ENCODE peak calls at places on chromosome 19, in ten cellular contexts. F is prostate gland, N is adrenal gland, T is ascending aorta, A is stomach, G is suprapubic skin, R is tibial nerve, M is uterus, L is cardiac muscle cell, E is ovary. J is an unnamed sample. For H3K4me1, the result is how much of the 10 kb centered on the place peaks cover.

GRCh38 chr19:18346091-18346490 is 5.7 kb downstream of the PGPEP1 start:
- DNase-seq in F (no peak), N (no peak), T (no peak), A (peak), G (no peak), R (no peak), M (no peak), L (no peak), E (no peak), J (no peak)

GRCh38 chr19:43300206-43300605 is 30.9 kb upstream of the PSG9 start:
- DNase-seq in F (no peak), N (no peak), T (no peak), A (no peak), G (no peak), R (no peak), M (no peak), L (no peak), E (no peak), J (no peak)

GRCh38 chr19:13526552-13526951 is 20.3 kb upstream of the CACNA1A start:
- DNase-seq in F (no peak), N (no peak), T (no peak), A (no peak), G (no peak), R (no peak), M (no peak), L (peak), E (no peak), J (no peak)

GRCh38 chr19:18190278-18190677 is 2.7 kb upstream of the MPV17L2 start:
- DNase-seq in F (no peak), N (no peak), T (no peak), A (no peak), G (no peak), R (no peak), M (no peak), L (no peak), E (no peak), J (no peak)

GRCh38 chr19:52138614-52139290 is 986 bp downstream of the ZNF616 start:
- DNase-seq in F (peak), N (peak), T (no peak), A (no peak), G (no peak), R (peak), M (peak), L (peak), E (peak), J (peak)

GRCh38 chr19:43784981-43785808 is 4.4 kb upstream of the KCNN4 start:
- DNase-seq in F (peak), N (peak), T (no peak), A (peak), G (no peak), R (peak), M (no peak), L (peak), E (peak), J (peak)

GRCh38 chr19:13056052-13056660 is 46.5 kb downstream of the LYL1 start:
- DNase-seq in F (peak), N (no peak), T (no peak), A (peak), G (peak), R (peak), M (peak), L (peak), E (peak), J (peak)

GRCh38 chr19:3411636-3412035 is 45.3 kb downstream of the NFIC start:
- DNase-seq in F (no peak), N (no peak), T (no peak), A (peak), G (no peak), R (no peak), M (no peak), L (no peak), E (no peak), J (no peak)

GRCh38 chr19:3115916-3116602 is 19.8 kb upstream of the GNA15 start:
- DNase-seq in F (no peak), N (no peak), T (no peak), A (no peak), G (no peak), R (no peak), M (no peak), L (no peak), E (no peak), J (no peak)

GRCh38 chr19:48900477-48901452 is 653 bp downstream of the NUCB1 start:
- DNase-seq in F (no peak), N (no peak), T (no peak), A (no peak), G (no peak), R (no peak), M (no peak), L (peak), E (no peak), J (no peak)

DNA sequence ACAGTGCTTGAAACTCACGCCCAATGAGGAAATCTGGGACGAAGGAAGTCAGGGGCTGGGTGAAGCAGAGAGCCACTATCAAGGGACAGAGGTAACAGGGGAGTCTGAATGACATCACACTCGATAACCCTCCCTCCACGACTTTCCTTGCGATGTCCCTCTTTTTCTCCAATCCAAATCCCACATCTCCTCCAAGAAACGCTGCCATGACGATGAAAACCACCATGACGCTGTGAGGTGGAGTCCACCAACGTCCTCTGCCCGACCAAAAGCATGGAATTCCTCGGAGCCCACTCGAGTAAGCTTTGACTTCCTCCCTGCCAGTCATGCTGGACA is 967 bp downstream of the REXO1 start:
- DNase-seq in F (no peak), N (no peak), T (no peak), A (no peak), G (no peak), R (no peak), M (no peak), L (no peak), E (no peak), J (no peak)
- H3K4me1 ChIP-seq in F (under half), N (under half), T (under half), A (half or more), G (half or more), R (half or more), M (under half), L (under half), E (under half), J (under half)

GRCh38 chr19:56838680-56838929 is 1.9 kb downstream of the PEG3 start:
- DNase-seq in F (no peak), N (no peak), T (no peak), A (no peak), G (no peak), R (no peak), M (no peak), L (no peak), E (no peak), J (no peak)
- H3K27ac ChIP-seq in F (peak), N (peak), T (peak), A (peak), G (peak), R (peak), M (peak), L (no peak), E (peak), J (peak)

GRCh38 chr19:41192574-41193419 is at the start of gene CYP2S1:
- DNase-seq in F (no peak), N (no peak), T (no peak), A (peak), G (no peak), R (no peak), M (no peak), L (peak), E (no peak), J (no peak)
- H3K4me3 ChIP-seq in F (peak), N (no peak), T (no peak), A (peak), G (peak), R (peak), M (no peak), L (peak), E (no peak), J (no peak)

DNA sequence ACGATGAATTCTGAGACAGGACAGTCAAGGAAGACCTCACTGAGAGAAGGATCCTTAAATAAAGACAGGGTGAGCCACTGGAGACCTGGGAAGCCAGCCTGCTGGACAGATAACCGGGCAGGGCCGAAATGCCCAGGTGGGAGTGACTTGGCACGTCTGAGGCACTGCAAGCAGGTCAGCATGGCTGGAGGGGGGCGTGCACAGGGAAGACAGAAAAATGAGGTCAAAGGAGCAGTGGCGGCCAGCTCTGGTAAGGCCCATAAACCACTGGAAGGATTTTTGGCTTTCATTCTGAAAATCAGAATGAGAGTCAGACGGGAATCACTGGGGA is 5.8 kb upstream of the ATP1A3 start:
- DNase-seq in F (no peak), N (no peak), T (no peak), A (no peak), G (no peak), R (no peak), M (no peak), L (no peak), E (no peak), J (no peak)
- H3K4me1 ChIP-seq in F (under half), N (under half), T (under half), A (under half), G (under half), R (under half), M (under half), L (under half), E (under half), J (under half)

DNA sequence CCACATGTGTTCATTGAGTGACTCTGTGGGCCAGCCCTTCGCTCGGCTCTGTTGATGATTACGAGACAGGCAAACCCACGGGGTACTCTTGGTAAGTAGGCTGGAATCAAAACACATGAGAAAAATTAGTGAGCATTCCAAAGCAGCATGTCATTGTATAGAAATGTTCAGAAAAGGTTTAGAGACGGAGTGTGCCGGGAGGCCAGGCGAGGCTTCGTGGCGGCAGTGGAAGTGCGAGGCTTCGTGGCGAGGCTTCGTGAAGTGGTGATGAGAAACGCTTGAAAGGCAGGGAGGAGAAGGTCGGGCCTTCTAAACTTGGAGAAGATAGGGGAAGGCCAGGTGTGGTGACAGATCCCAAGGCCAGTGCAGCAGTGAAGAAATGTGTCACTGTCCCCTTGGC is 144.4 kb downstream of the ZNF536 start:
- DNase-seq in F (no peak), N (no peak), T (no peak), A (no peak), G (no peak), R (no peak), M (no peak), L (no peak), E (no peak), J (no peak)
- H3K27ac ChIP-seq in F (no peak), N (no peak), T (no peak), A (no peak), G (no peak), R (no peak), M (no peak), L (no peak), E (no peak), J (no peak)